ENCODE peak calls at places on chromosomes 1 and 21, in nine cellular contexts. O is fibroblast of lung; W is right lobe of liver; V is psoas muscle; K is stomach; N is body of pancreas; D is CD8-positive, alpha-beta T cell; G is mesenchymal stem cell; P is ovary. H is an unnamed sample.
A peak's percentile ranks its signal among the peaks of the same experiment; 100 is the strongest.

GRCh38 chr1:55605155-55605554 is 390.0 kb upstream of the USP24 start:
- DNase-seq in K (no peak), W (no peak), P (no peak), V (no peak), O (no peak), G (no peak), N (no peak), D (no peak), H (no peak)

GRCh38 chr21:14361958-14362357 is 21.0 kb downstream of the HSPA13 start:
- DNase-seq in P (no peak), W (no peak), V (no peak), O (peak; percentile 46), K (no peak), N (no peak), D (no peak), G (no peak), H (no peak)

GRCh38 chr1:175750366-175751111 is 7.1 kb upstream of the TNR start:
- DNase-seq in V (no peak), K (no peak), G (no peak), P (no peak), N (no peak), D (no peak), W (no peak), O (no peak), H (no peak)

GRCh38 chr1:211318881-211319280 is 7.8 kb upstream of the TRAF5 start:
- DNase-seq in P (no peak), D (no peak), K (no peak), N (no peak), O (no peak), G (no peak), V (no peak), W (no peak), H (no peak)

GRCh38 chr1:32786856-32787255 is 30.3 kb downstream of the YARS1 start:
- DNase-seq in D (no peak), W (no peak), N (no peak), O (peak; percentile 39), V (no peak), G (no peak), P (no peak), K (no peak), H (no peak)

GRCh38 chr1:54955359-54955758 is 25.1 kb upstream of the TMEM61 start:
- DNase-seq in V (no peak), D (no peak), K (no peak), G (peak; percentile 44), W (no peak), O (peak; percentile 15), N (no peak), P (no peak), H (no peak)

GRCh38 chr1:244022301-244022700 is 28.8 kb upstream of the ZBTB18 start:
- DNase-seq in N (no peak), V (no peak), D (no peak), K (no peak), G (peak; percentile 33), O (peak; percentile 43), P (no peak), W (no peak), H (peak; percentile 7)

GRCh38 chr21:33374080-33374873 is 28.9 kb upstream of the IFNGR2 start:
- DNase-seq in G (peak; percentile 46), V (no peak), K (peak; percentile 58), N (peak; percentile 42), W (peak; percentile 60), P (no peak), D (peak; percentile 70), O (peak; percentile 79), H (no peak)

GRCh38 chr1:47630346-47630745 is 192.5 kb downstream of the FOXD2 start:
- DNase-seq in P (no peak), D (no peak), W (no peak), N (no peak), K (no peak), G (no peak), V (no peak), O (no peak), H (no peak)

GRCh38 chr1:116164056-116164889 is 53.1 kb downstream of the MAB21L3 start:
- DNase-seq in P (no peak), W (no peak), K (no peak), D (no peak), O (no peak), V (peak; percentile 28), G (peak; percentile 8), N (no peak), H (no peak)

GRCh38 chr21:44965251-44966022 is 25.6 kb downstream of the SLX9 start:
- DNase-seq in K (no peak), D (no peak), G (peak; percentile 37), V (peak; percentile 18), N (no peak), P (no peak), W (no peak), O (peak; percentile 30), H (peak; percentile 59)

GRCh38 chr1:235938714-235939487 is 72.2 kb upstream of the LYST start:
- DNase-seq in G (no peak), W (no peak), N (no peak), V (no peak), P (no peak), D (no peak), K (no peak), O (no peak), H (no peak)

GRCh38 chr1:89607888-89608626 is 24.9 kb upstream of the LRRC8C start:
- DNase-seq in P (no peak), D (peak; percentile 76), W (no peak), G (peak; percentile 44), O (peak; percentile 67), V (no peak), N (no peak), K (no peak), H (no peak)

GRCh38 chr1:89604414-89604735 is 28.5 kb upstream of the LRRC8C start:
- DNase-seq in N (no peak), V (no peak), D (no peak), K (no peak), P (no peak), O (no peak), G (no peak), W (no peak), H (no peak)

GRCh38 chr1:89607156-89607555 is 25.8 kb upstream of the LRRC8C start:
- DNase-seq in D (peak; percentile 70), W (no peak), O (no peak), G (no peak), V (no peak), N (no peak), K (no peak), P (no peak), H (no peak)

GRCh38 chr1:89605692-89606091 is 27.2 kb upstream of the LRRC8C start:
- DNase-seq in V (no peak), K (no peak), G (peak; percentile 75), W (no peak), N (no peak), P (no peak), D (no peak), O (peak; percentile 90), H (no peak)

DNA sequence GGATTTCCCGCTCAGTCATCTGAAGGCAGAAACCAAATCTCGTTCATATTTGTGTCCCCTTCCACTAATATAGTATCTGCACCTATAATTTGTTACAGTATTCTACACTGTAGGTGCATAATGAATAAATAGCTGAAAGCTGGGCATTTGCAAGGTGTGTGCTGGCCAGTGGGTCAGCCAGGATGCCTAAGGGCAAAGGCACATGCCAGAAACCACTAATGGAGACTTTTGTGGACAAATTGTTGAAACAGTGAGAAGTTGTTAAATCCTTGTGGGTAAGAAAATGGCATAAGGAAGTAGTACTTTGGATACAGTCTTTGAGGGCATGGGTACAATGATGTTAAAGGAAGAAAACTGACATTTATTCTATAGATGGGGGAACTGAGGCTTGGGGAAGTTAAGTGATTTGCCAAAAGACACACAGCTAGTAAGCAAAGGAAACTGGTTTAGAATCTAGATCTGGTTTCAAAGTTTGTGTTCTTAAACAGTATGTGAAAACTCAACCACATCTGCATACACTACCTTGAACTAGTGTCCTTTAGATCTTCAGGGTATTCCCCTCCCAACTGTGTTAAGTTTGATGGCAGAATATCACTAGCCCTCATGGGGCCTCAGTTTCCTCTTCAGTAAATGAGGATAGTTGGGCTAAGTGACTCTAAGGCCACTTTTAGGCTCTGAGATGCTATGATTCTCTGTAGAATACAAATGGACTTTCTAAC is 26.5 kb upstream of the LRRC8C start:
- DNase-seq in O (no peak), K (no peak), P (no peak), G (no peak), D (no peak), N (no peak), V (no peak), W (no peak), H (no peak)
- H3K27me3 ChIP-seq in O (no peaks in the 10 kb centered on the region), K (no peaks in the 10 kb centered on the region), P (no peaks in the 10 kb centered on the region), G (peaks cover under 1% of the 10 kb centered on the region), D (no peaks in the 10 kb centered on the region), N (no peaks in the 10 kb centered on the region), V (no peaks in the 10 kb centered on the region), W (no peaks in the 10 kb centered on the region), H (no peaks in the 10 kb centered on the region)

GRCh38 chr1:203650012-203650836 is 23.6 kb downstream of the ATP2B4 start:
- DNase-seq in P (peak; percentile 77), W (peak; percentile 67), N (peak; percentile 92), O (peak; percentile 60), G (peak; percentile 65), V (peak; percentile 65), D (peak; percentile 80), K (peak; percentile 80), H (no peak)
- H3K4me3 ChIP-seq in P (peak overlapping the region; percentile 34), W (peak overlapping the region; percentile 4), N (no peak overlapping the region), O (no peak overlapping the region), G (no peak overlapping the region), V (peak overlapping the region; percentile 17), D (peak overlapping the region; percentile 37), K (peak overlapping the region; percentile 30), H (peak overlapping the region; percentile 32)

DNA sequence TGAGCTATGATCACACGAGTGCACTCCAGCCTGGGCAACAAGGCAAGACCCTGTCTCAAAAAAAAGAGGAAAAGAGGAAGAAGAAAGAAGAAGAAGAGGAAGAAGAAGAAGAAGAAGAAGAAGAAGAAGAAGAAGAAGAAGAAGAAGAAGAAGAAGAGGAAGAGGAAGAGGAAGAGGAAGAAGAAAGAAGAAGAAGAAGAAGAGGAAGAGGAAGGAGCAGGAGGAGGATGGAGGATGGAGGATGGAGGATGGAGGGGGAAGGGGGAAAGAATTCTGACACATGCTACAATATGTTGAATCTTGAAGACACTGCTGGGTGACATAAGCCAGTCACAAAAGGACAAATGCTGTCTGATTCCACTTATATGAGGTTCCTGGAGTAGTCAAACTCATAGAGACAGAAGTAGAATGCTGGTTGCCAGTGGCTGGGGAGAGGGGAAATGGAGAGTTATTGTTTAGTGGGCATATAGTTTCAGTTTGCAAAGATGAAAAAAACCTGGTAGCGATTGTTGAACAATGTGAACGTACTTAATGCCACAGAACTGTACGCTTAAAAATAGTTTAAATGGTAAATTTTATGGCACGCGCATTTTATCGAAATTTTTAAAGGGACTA is 47.3 kb upstream of the COA6 start:
- DNase-seq in V (no peak), K (no peak), W (no peak), G (no peak), N (no peak), P (no peak), D (no peak), O (no peak), H (no peak)
- H3K27me3 ChIP-seq in V (peaks cover 3% of the 10 kb centered on the region), K (no peaks in the 10 kb centered on the region), W (no peaks in the 10 kb centered on the region), G (peaks cover 39% of the 10 kb centered on the region), N (no peaks in the 10 kb centered on the region), P (no peaks in the 10 kb centered on the region), D (no peaks in the 10 kb centered on the region), O (peaks cover 9% of the 10 kb centered on the region), H (peaks cover 13% of the 10 kb centered on the region)

DNA sequence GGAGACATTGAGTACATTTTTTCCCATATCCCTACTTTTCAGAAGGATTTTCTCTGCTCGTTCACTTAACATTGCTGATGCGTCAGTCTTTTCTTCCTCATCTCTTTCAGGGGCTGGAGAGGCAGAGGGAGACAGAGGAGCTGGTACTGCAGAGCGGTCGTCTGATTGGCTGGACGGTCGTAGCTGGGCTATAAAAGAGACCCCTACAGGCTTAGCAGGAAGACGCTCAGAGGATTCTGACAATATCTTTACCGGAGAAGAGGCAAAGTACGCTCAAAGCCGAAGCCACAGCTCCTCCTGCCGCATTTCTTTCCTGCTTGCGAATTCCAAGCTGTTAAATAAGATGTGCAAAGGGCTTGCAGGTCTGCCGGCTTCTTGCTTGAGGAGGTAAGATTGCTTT is at the start of gene RGS4:
- DNase-seq in K (peak; percentile 31), O (peak; percentile 97), N (peak; percentile 32), G (peak; percentile 94), D (no peak), W (no peak), V (peak; percentile 16), P (peak; percentile 61), H (peak; percentile 93)
- H3K4me3 ChIP-seq in K (peak within 1 kb of the TSS; percentile 41), O (peak within 1 kb of the TSS; percentile 59), N (no peak within 1 kb of the TSS), G (no peak within 1 kb of the TSS), D (no peak within 1 kb of the TSS), W (no peak within 1 kb of the TSS), V (peak within 1 kb of the TSS; percentile 44), P (peak within 1 kb of the TSS; percentile 10), H (peak within 1 kb of the TSS; percentile 54)